ENCODE peak calls at places on chromosomes 3 and 15, in five cellular contexts. B is SJSA1; Q is MM.1S; E is CD8-positive, alpha-beta memory T cell; M is upper lobe of right lung. D is an unnamed sample. For H3K36me3, the result is how much of the 10 kb centered on the place peaks cover.

GRCh38 chr3:190912736-190913135 is 50.2 kb upstream of the GMNC start:
- DNase-seq in B (no peak), Q (no peak), E (no peak), M (no peak), D (no peak)

GRCh38 chr15:45855210-45855906 is 220.5 kb downstream of the SQOR start:
- DNase-seq in B (peak), Q (no peak), E (no peak), M (no peak), D (no peak)

GRCh38 chr3:170974872-170975271 is 51.6 kb downstream of the SLC2A2 start:
- DNase-seq in B (no peak), Q (no peak), E (no peak), M (no peak), D (no peak)

GRCh38 chr3:184781801-184782200 is 30.2 kb upstream of the VPS8 start:
- DNase-seq in B (no peak), Q (no peak), E (no peak), M (no peak), D (no peak)

GRCh38 chr3:111594781-111595180 is 365 bp downstream of the ZBED2 start:
- DNase-seq in B (no peak), Q (no peak), E (no peak), M (no peak), D (no peak)

GRCh38 chr15:88987590-88987950 is 74.4 kb upstream of the MFGE8 start:
- DNase-seq in B (no peak), Q (no peak), E (no peak), M (no peak), D (no peak)

GRCh38 chr15:23497710-23498111 is 50.7 kb upstream of the GOLGA6L2 start:
- DNase-seq in B (no peak), Q (no peak), E (no peak), M (no peak), D (no peak)

GRCh38 chr3:50264389-50264963 is 4.5 kb upstream of the SEMA3B start:
- DNase-seq in B (peak), Q (no peak), E (no peak), M (peak), D (peak)

GRCh38 chr3:170751894-170752283 is 118.1 kb downstream of the RPL22L1 start:
- DNase-seq in B (no peak), Q (no peak), E (no peak), M (no peak), D (no peak)

GRCh38 chr15:92968926-92969664 is 69.0 kb downstream of the CHD2 start:
- DNase-seq in B (no peak), Q (no peak), E (no peak), M (no peak), D (no peak)

GRCh38 chr3:78322780-78323179 is 1282.9 kb downstream of the ROBO2 start:
- DNase-seq in B (no peak), Q (no peak), E (no peak), M (no peak), D (no peak)

GRCh38 chr3:30353711-30354467 is 252.5 kb upstream of the TGFBR2 start:
- DNase-seq in B (no peak), Q (peak), E (peak), M (no peak), D (no peak)

GRCh38 chr15:20358066-20358780 is 183.4 kb downstream of the GOLGA6L6 start:
- DNase-seq in B (no peak), Q (no peak), E (no peak), M (peak), D (peak)

GRCh38 chr15:42273900-42274692 is 863 bp upstream of the TMEM87A start:
- DNase-seq in B (peak), Q (peak), E (peak), M (peak), D (peak)

GRCh38 chr3:146542179-146542578 is 2.2 kb downstream of the PLSCR1 start:
- DNase-seq in B (no peak), Q (no peak), E (no peak), M (no peak), D (no peak)

GRCh38 chr3:43512749-43513404 is 108.9 kb downstream of the ANO10 start:
- DNase-seq in B (no peak), Q (no peak), E (no peak), M (no peak), D (no peak)

GRCh38 chr3:129950318-129951046 is 24.0 kb upstream of the TRH start:
- DNase-seq in B (no peak), Q (peak), E (no peak), M (no peak), D (no peak)

GRCh38 chr3:170585008-170585936 is 603 bp downstream of the SLC7A14 start:
- DNase-seq in B (no peak), Q (no peak), E (no peak), M (no peak), D (peak)

GRCh38 chr3:167870743-167871142 is 135.2 kb downstream of the SERPINI1 start:
- DNase-seq in B (no peak), Q (no peak), E (no peak), M (no peak), D (no peak)

DNA sequence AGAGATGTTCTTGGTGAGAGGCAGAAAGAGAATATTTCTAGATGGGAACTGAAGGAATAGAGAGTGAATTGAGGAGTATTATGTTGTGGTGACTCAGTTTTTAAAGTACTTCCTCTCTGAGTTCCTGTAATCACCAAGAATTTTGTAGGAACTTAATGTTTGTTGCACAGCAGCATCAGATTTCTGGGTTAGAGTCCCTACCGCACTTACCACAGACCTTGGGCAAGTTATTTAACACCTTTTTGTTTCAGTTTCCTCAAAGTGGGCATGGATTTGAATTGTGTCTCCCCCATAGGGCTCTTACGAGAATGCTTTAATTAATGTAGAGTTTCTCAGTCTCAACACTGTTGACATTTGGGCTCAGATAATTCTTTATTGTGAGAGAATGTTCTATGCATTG is 22.3 kb upstream of the SCAANT1 start:
- DNase-seq in B (no peak), Q (no peak), E (peak), M (no peak), D (no peak)
- H3K27ac ChIP-seq in B (no peak), Q (no peak), E (no peak), M (no peak), D (no peak)

GRCh38 chr3:49030331-49030730 is 1.1 kb upstream of the IMPDH2 start:
- DNase-seq in B (no peak), Q (no peak), E (no peak), M (no peak), D (no peak)

GRCh38 chr3:49027634-49028033 is 1.6 kb downstream of the IMPDH2 start:
- DNase-seq in B (no peak), Q (no peak), E (no peak), M (no peak), D (no peak)

GRCh38 chr3:49028298-49028672 is 913 bp downstream of the IMPDH2 start:
- DNase-seq in B (no peak), Q (no peak), E (no peak), M (no peak), D (no peak)

GRCh38 chr3:49028673-49029562 is at the start of gene IMPDH2:
- DNase-seq in B (peak), Q (peak), E (peak), M (peak), D (peak)

GRCh38 chr3:49029563-49029884 is 326 bp upstream of the IMPDH2 start:
- DNase-seq in B (no peak), Q (no peak), E (no peak), M (no peak), D (no peak)
- H3K36me3 ChIP-seq in B (half or more), Q (under half), E (half or more), M (half or more), D (half or more)

GRCh38 chr3:143479727-143480126 is 360.2 kb downstream of the CHST2 start:
- DNase-seq in B (no peak), Q (no peak), E (no peak), M (no peak), D (no peak)
- H3K4me3 ChIP-seq in B (no peak), Q (no peak), E (no peak), M (no peak), D (no peak)

GRCh38 chr3:196609343-196609775 is 30.1 kb upstream of the NRROS start:
- DNase-seq in B (peak), Q (peak), E (peak), M (peak), D (peak)

GRCh38 chr3:196609815-196610515 is 29.5 kb upstream of the NRROS start:
- DNase-seq in B (no peak), Q (no peak), E (peak), M (no peak), D (no peak)

GRCh38 chr3:196608693-196609092 is 30.8 kb upstream of the NRROS start:
- DNase-seq in B (no peak), Q (no peak), E (no peak), M (no peak), D (no peak)

GRCh38 chr3:196617256-196617655 is 22.2 kb upstream of the NRROS start:
- DNase-seq in B (no peak), Q (no peak), E (no peak), M (no peak), D (no peak)

GRCh38 chr3:196611761-196612483 is 27.6 kb upstream of the NRROS start:
- DNase-seq in B (no peak), Q (no peak), E (no peak), M (no peak), D (no peak)
- H3K27ac ChIP-seq in B (no peak), Q (no peak), E (no peak), M (peak), D (peak)

GRCh38 chr3:9969632-9970019 is 17.0 kb downstream of the EMC3 start:
- DNase-seq in B (no peak), Q (no peak), E (no peak), M (no peak), D (no peak)

GRCh38 chr3:9965200-9965875 is 13.1 kb upstream of the PRRT3 start:
- DNase-seq in B (no peak), Q (no peak), E (no peak), M (no peak), D (no peak)

GRCh38 chr3:9970020-9970652 is 16.5 kb downstream of the EMC3 start:
- DNase-seq in B (peak), Q (no peak), E (no peak), M (no peak), D (no peak)

DNA sequence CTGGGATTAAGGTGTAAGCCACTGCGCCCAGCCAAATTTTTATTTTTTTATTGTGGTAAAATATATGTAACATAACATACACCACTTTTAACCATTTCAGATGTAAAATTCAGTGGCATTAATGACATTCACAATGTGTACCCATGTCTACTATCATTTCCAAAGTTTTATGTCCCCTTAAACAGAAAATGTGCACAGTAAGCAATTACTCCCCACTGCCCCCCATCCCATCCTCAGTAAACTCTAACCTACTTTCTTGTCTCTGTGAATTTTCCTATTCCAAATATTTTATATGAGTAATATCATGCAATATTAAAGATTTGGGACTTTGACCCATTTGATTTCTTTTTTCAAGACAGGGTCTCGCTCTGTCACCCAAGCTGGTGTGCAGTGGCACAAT is 14.6 kb upstream of the PRRT3 start:
- DNase-seq in B (no peak), Q (no peak), E (no peak), M (no peak), D (no peak)
- H3K36me3 ChIP-seq in B (half or more), Q (under half), E (under half), M (half or more), D (under half)

GRCh38 chr15:38068600-38068999 is 134.2 kb downstream of the TMCO5A start:
- DNase-seq in B (no peak), Q (no peak), E (no peak), M (no peak), D (no peak)

GRCh38 chr15:38069001-38069400 is 134.6 kb downstream of the TMCO5A start:
- DNase-seq in B (peak), Q (peak), E (peak), M (no peak), D (no peak)

GRCh38 chr15:38071211-38071972 is 137.0 kb downstream of the TMCO5A start:
- DNase-seq in B (no peak), Q (no peak), E (no peak), M (no peak), D (no peak)

GRCh38 chr15:38070778-38071177 is 136.3 kb downstream of the TMCO5A start:
- DNase-seq in B (no peak), Q (no peak), E (no peak), M (no peak), D (no peak)

DNA sequence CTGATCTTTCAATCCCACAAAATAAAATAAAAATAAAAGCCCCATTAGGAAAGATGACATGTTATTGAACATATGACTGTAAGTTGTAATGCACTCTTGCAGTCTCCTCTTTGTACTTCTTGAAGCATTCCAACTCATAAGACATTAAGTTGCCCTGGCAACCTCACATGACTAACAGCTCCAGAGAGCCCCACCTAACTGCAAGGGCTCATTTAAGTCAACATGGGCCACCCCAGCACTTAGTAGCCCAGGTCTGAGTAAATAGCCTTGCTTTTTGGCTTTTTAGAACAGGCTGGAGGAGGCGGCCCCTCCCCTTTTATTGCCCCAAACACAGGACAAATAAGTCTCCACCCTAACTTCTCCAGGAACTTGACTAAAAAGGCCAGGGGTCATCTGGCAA is 135.1 kb downstream of the TMCO5A start:
- DNase-seq in B (peak), Q (no peak), E (no peak), M (peak), D (peak)
- H3K4me3 ChIP-seq in B (peak), Q (peak), E (no peak), M (peak), D (peak)

GRCh38 chr3:44974406-44974805 is 1.6 kb downstream of the ZDHHC3 start:
- DNase-seq in B (no peak), Q (no peak), E (no peak), M (no peak), D (no peak)
- H3K27ac ChIP-seq in B (no peak), Q (no peak), E (no peak), M (no peak), D (no peak)

DNA sequence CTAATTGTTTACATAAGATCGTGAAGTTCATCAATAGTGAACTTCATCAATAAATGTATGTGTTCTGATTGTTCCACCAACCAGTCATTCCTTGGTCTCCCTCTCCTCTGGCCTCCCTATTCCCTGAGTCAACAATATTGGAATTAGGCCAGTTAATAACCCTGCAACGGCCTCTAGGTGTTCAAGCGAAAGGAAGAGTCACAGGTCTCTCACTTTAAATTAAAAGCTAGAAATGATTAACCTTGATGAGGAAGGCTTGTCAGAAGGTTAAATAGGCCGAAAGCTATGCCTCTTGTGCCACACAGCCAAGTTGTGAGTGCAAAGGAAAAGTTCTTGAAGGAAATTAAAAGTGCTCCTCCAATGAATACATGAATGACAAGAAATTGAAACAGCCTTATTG is 89.4 kb upstream of the ACKR4 start:
- DNase-seq in B (no peak), Q (no peak), E (no peak), M (no peak), D (no peak)
- H3K36me3 ChIP-seq in B (half or more), Q (under half), E (under half), M (half or more), D (under half)

D was measured in heart left ventricle.